ENCODE peak calls at places on chromosomes 11 and 22, in four cellular contexts. A, G, P and B are unnamed samples.

GRCh38 chr22:26656896-26657851 is at the start of gene MIAT:
- DNase-seq in P (no peak), G (peak; percentile 85), A (no peak), B (no peak)

GRCh38 chr11:75656044-75656726 is 12.7 kb downstream of the MAP6 start:
- DNase-seq in G (peak; percentile 64), A (no peak), P (no peak), B (no peak)

GRCh38 chr11:89182773-89183172 is 5.1 kb downstream of the TYR start:
- DNase-seq in P (no peak), G (no peak), A (no peak), B (no peak)

GRCh38 chr11:19895776-19896175 is 183.1 kb downstream of the NAV2 start:
- DNase-seq in P (no peak), G (peak; percentile 59), A (no peak), B (no peak)

GRCh38 chr11:32172771-32173170 is 81.9 kb downstream of the RCN1 start:
- DNase-seq in G (peak; percentile 59), A (no peak), P (no peak), B (no peak)

GRCh38 chr11:43197357-43197756 is 114.4 kb upstream of the API5 start:
- DNase-seq in P (no peak), A (no peak), G (no peak), B (no peak)

GRCh38 chr11:11563193-11563592 is 58.6 kb downstream of the GALNT18 start:
- DNase-seq in A (no peak), P (no peak), G (no peak), B (no peak)

GRCh38 chr11:8168485-8169257 is at the start of gene RIC3:
- DNase-seq in G (peak; percentile 87), A (peak; percentile 62), P (peak; percentile 69), B (peak; percentile 42)

GRCh38 chr11:59849129-59849528 is 3.8 kb upstream of the CBLIF start:
- DNase-seq in G (no peak), A (no peak), P (no peak), B (no peak)

GRCh38 chr11:117426941-117427340 is 99.3 kb downstream of the CEP164 start:
- DNase-seq in G (no peak), P (no peak), A (no peak), B (no peak)

GRCh38 chr11:111166655-111167054 is 78.9 kb upstream of the POU2AF2 start:
- DNase-seq in G (no peak), P (no peak), A (no peak), B (no peak)

GRCh38 chr11:123740787-123741158 is 687 bp downstream of the ZNF202 start:
- DNase-seq in P (no peak), A (peak; percentile 17), G (no peak), B (no peak)

GRCh38 chr22:37209140-37209845 is 3.0 kb downstream of the SSTR3 start:
- DNase-seq in A (no peak), G (no peak), P (peak; percentile 20), B (no peak)

GRCh38 chr11:2744166-2744565 is 44.4 kb upstream of the KCNQ1OT1 start:
- DNase-seq in P (peak; percentile 37), A (no peak), G (no peak), B (peak; percentile 14)

GRCh38 chr11:34652191-34652958 is 31.5 kb downstream of the EHF start:
- DNase-seq in G (no peak), A (no peak), P (no peak), B (no peak)

GRCh38 chr11:99020324-99021225 is at the start of gene CNTN5:
- DNase-seq in P (no peak), G (peak; percentile 90), A (peak; percentile 26), B (peak; percentile 20)

GRCh38 chr11:12599408-12600143 is 74.6 kb upstream of the TEAD1 start:
- DNase-seq in G (peak; percentile 94), A (peak; percentile 76), P (no peak), B (peak; percentile 33)

GRCh38 chr11:6667733-6668374 is 12.2 kb upstream of the DCHS1 start:
- DNase-seq in P (no peak), G (peak; percentile 65), A (no peak), B (no peak)

GRCh38 chr11:128246364-128247234 is 340.8 kb downstream of the ETS1 start:
- DNase-seq in G (no peak), P (no peak), A (no peak), B (no peak)

GRCh38 chr22:37843746-37844089 is 416 bp downstream of the ANKRD54 start:
- DNase-seq in A (no peak), P (peak; percentile 74), G (no peak), B (peak; percentile 47)

GRCh38 chr11:57392421-57393105 is 2.1 kb upstream of the PRG2 start:
- DNase-seq in P (no peak), G (no peak), A (no peak), B (no peak)

GRCh38 chr11:69642549-69642912 is 1.6 kb downstream of the CCND1 start:
- DNase-seq in A (peak; percentile 34), P (peak; percentile 65), G (no peak), B (peak; percentile 38)

GRCh38 chr11:96168623-96169022 is 174.4 kb downstream of the MAML2 start:
- DNase-seq in A (no peak), P (peak; percentile 82), G (no peak), B (no peak)

GRCh38 chr22:46649176-46650077 is 29.2 kb downstream of the GRAMD4 start:
- DNase-seq in P (no peak), G (no peak), A (no peak), B (peak; percentile 63)

GRCh38 chr11:119624102-119624615 is 104.8 kb downstream of the NECTIN1 start:
- DNase-seq in G (peak; percentile 87), A (no peak), P (peak; percentile 52), B (no peak)

GRCh38 chr11:77819921-77820564 is 479 bp downstream of the RSF1 start:
- DNase-seq in G (peak; percentile 92), P (peak; percentile 77), A (peak; percentile 34), B (peak; percentile 38)

GRCh38 chr11:28702450-28702790 is 594.2 kb downstream of the METTL15 start:
- DNase-seq in A (no peak), P (no peak), G (no peak), B (no peak)

GRCh38 chr11:15055620-15056356 is 17.6 kb upstream of the CALCB start:
- DNase-seq in G (no peak), P (no peak), A (no peak), B (no peak)

GRCh38 chr11:130369141-130369691 is 54.5 kb upstream of the ZBTB44 start:
- DNase-seq in A (no peak), P (no peak), G (no peak), B (no peak)

GRCh38 chr11:11709447-11710239 is 87.8 kb upstream of the GALNT18 start:
- DNase-seq in G (no peak), P (no peak), A (no peak), B (no peak)

GRCh38 chr11:32032478-32032877 is 58.4 kb upstream of the RCN1 start:
- DNase-seq in A (no peak), P (no peak), G (no peak), B (no peak)

GRCh38 chr11:82776377-82776776 is 42.7 kb upstream of the FAM181B start:
- DNase-seq in G (peak; percentile 64), P (no peak), A (no peak), B (no peak)

GRCh38 chr22:24224468-24224867 is 20.4 kb downstream of the GGT5 start:
- DNase-seq in P (no peak), G (no peak), A (no peak), B (no peak)

GRCh38 chr11:66688561-66689534 is 11.2 kb upstream of the RBM4B start:
- DNase-seq in P (peak; percentile 39), A (no peak), G (no peak), B (no peak)

GRCh38 chr11:11992257-11992690 is 16.2 kb downstream of the DKK3 start:
- DNase-seq in A (no peak), G (peak; percentile 88), P (no peak), B (no peak)

GRCh38 chr22:36069368-36069767 is 40.7 kb upstream of the RBFOX2 start:
- DNase-seq in P (no peak), A (peak; percentile 90), G (no peak), B (no peak)

GRCh38 chr11:96105197-96105895 is 181.4 kb upstream of the MTMR2 start:
- DNase-seq in P (no peak), G (no peak), A (no peak), B (no peak)

GRCh38 chr22:40535642-40536041 is 100.9 kb downstream of the MRTFA start:
- DNase-seq in P (no peak), A (no peak), G (no peak), B (no peak)
- H3K27ac ChIP-seq in P (peak overlapping the region; percentile 37), A (no peak overlapping the region), G (no peak overlapping the region), B (peak overlapping the region; percentile 52)

GRCh38 chr11:65415499-65416340 is 6.9 kb upstream of the NEAT1 start:
- DNase-seq in P (peak; percentile 71), G (peak; percentile 54), A (no peak), B (peak; percentile 13)
- H3K4me3 ChIP-seq in P (peak overlapping the region; percentile 12), G (peak overlapping the region; percentile 72), A (no peak overlapping the region), B (peak overlapping the region; percentile 80)

GRCh38 chr22:41240377-41241132 is at the start of gene CHADL:
- DNase-seq in G (peak; percentile 66), P (peak; percentile 82), A (no peak), B (no peak)
- H3K27ac ChIP-seq in G (peak within 1 kb of the TSS; percentile 70), P (peak within 1 kb of the TSS; percentile 22), A (peak within 1 kb of the TSS; percentile 20), B (peak within 1 kb of the TSS; percentile 64)

DNA sequence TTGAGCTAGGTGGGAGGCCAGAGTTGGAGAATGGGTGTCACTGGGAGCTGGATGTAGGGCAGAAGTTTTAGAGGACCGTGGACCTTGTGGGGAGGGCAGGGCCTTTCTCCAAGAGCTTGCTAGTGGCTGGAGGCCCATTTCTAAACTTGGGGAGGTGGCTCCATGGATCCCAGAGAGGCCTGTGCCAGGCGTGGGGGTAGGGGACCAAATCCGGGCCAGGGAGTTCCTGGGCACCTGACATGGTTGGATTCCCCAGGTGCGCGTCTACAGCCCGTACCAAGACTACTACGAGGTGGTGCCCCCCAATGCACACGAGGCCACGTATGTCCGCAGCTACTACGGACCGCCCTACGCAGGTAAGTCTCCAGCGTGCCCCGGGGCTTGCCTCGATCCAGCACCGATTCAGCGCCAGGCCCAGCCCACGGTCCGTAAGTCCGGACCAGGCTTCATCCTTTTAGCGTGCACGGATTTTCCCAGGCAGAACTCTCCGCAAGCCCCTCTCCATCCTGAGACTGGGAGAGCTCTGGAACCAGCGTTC is 14.2 kb downstream of the PLEKHB1 start:
- DNase-seq in G (no peak), P (no peak), A (no peak), B (no peak)
- H3K4me3 ChIP-seq in G (no peak overlapping the region), P (peak overlapping the region; percentile 8), A (no peak overlapping the region), B (peak overlapping the region; percentile 58)